ENCODE peak calls at places on chromosomes 13 and 19, in seven cellular contexts. One of them, this sample, is unnamed.

GRCh38 chr19:56167064-56167578 is 8.7 kb upstream of the GALP start:
- DNase-seq in heart right ventricle: no peak
- DNase-seq in tibial nerve: no peak
- DNase-seq in transverse colon: no peak
- DNase-seq in breast epithelium: no peak
- DNase-seq in left ventricle myocardium inferior: no peak
- DNase-seq in epithelial cell of prostate: no peak
- DNase-seq in this sample: no peak

GRCh38 chr19:12639901-12640613 is 26.5 kb downstream of the MAN2B1 start:
- DNase-seq in epithelial cell of prostate: peak
- DNase-seq in left ventricle myocardium inferior: peak
- DNase-seq in breast epithelium: peak
- DNase-seq in transverse colon: peak
- DNase-seq in tibial nerve: peak
- DNase-seq in heart right ventricle: peak
- DNase-seq in this sample: no peak

GRCh38 chr13:111629933-111630332 is 309.5 kb downstream of the TEX29 start:
- DNase-seq in left ventricle myocardium inferior: no peak
- DNase-seq in tibial nerve: no peak
- DNase-seq in breast epithelium: no peak
- DNase-seq in heart right ventricle: no peak
- DNase-seq in transverse colon: no peak
- DNase-seq in epithelial cell of prostate: no peak
- DNase-seq in this sample: no peak

GRCh38 chr13:26946675-26947342 is 186.2 kb upstream of the GPR12 start:
- DNase-seq in tibial nerve: no peak
- DNase-seq in breast epithelium: no peak
- DNase-seq in heart right ventricle: no peak
- DNase-seq in epithelial cell of prostate: no peak
- DNase-seq in transverse colon: no peak
- DNase-seq in left ventricle myocardium inferior: no peak
- DNase-seq in this sample: no peak

GRCh38 chr19:51777570-51778460 is 16.8 kb downstream of the FPR2 start:
- DNase-seq in breast epithelium: no peak
- DNase-seq in left ventricle myocardium inferior: peak
- DNase-seq in transverse colon: peak
- DNase-seq in epithelial cell of prostate: peak
- DNase-seq in heart right ventricle: peak
- DNase-seq in tibial nerve: peak
- DNase-seq in this sample: no peak

GRCh38 chr19:6730153-6730804 is 7.1 kb downstream of the GPR108 start:
- DNase-seq in heart right ventricle: no peak
- DNase-seq in transverse colon: peak
- DNase-seq in tibial nerve: peak
- DNase-seq in epithelial cell of prostate: no peak
- DNase-seq in left ventricle myocardium inferior: no peak
- DNase-seq in breast epithelium: no peak
- DNase-seq in this sample: no peak

GRCh38 chr19:9906475-9907087 is 29.7 kb downstream of the OLFM2 start:
- DNase-seq in epithelial cell of prostate: no peak
- DNase-seq in tibial nerve: no peak
- DNase-seq in heart right ventricle: no peak
- DNase-seq in breast epithelium: no peak
- DNase-seq in transverse colon: no peak
- DNase-seq in left ventricle myocardium inferior: no peak
- DNase-seq in this sample: no peak

GRCh38 chr13:105642511-105642958 is 892.9 kb downstream of the EFNB2 start:
- DNase-seq in transverse colon: no peak
- DNase-seq in tibial nerve: no peak
- DNase-seq in epithelial cell of prostate: no peak
- DNase-seq in left ventricle myocardium inferior: no peak
- DNase-seq in heart right ventricle: no peak
- DNase-seq in breast epithelium: no peak
- DNase-seq in this sample: no peak

GRCh38 chr19:17757125-17757524 is 5.8 kb downstream of the FCHO1 start:
- DNase-seq in transverse colon: peak
- DNase-seq in tibial nerve: no peak
- DNase-seq in heart right ventricle: peak
- DNase-seq in breast epithelium: peak
- DNase-seq in epithelial cell of prostate: no peak
- DNase-seq in left ventricle myocardium inferior: peak
- DNase-seq in this sample: no peak

DNA sequence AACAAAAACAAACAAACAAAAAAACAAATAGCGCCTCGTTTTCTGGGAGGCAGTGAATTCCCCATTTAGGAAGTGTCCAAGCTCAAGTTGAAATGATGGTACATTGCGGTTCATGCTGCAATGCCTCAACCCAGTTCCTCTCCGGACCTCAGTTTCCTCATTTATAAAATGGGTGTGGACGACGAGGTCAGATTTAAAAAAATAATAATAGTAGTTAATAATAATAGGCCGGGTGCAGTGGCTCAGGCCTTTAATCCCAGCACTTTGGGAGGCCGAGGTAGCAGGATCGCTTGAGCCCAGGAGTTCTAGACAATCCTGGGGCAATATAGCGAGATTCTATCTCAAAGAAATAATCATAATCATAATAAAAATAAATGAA is 15.5 kb upstream of the ERCC1 start:
- DNase-seq in left ventricle myocardium inferior: no peak
- DNase-seq in heart right ventricle: no peak
- DNase-seq in tibial nerve: no peak
- DNase-seq in transverse colon: no peak
- DNase-seq in breast epithelium: no peak
- DNase-seq in epithelial cell of prostate: no peak
- DNase-seq in this sample: no peak
- H3K27ac ChIP-seq in left ventricle myocardium inferior: peak
- H3K27ac ChIP-seq in heart right ventricle: peak
- H3K27ac ChIP-seq in tibial nerve: peak
- H3K27ac ChIP-seq in transverse colon: peak
- H3K27ac ChIP-seq in breast epithelium: peak
- H3K27ac ChIP-seq in epithelial cell of prostate: peak
- H3K27ac ChIP-seq in this sample: peak

GRCh38 chr19:35108730-35109129 is 6.9 kb upstream of the FXYD3 start:
- DNase-seq in heart right ventricle: no peak
- DNase-seq in tibial nerve: no peak
- DNase-seq in left ventricle myocardium inferior: no peak
- DNase-seq in breast epithelium: no peak
- DNase-seq in epithelial cell of prostate: no peak
- DNase-seq in transverse colon: no peak
- DNase-seq in this sample: no peak

GRCh38 chr19:35109395-35110112 is 6.1 kb upstream of the FXYD3 start:
- DNase-seq in transverse colon: peak
- DNase-seq in epithelial cell of prostate: no peak
- DNase-seq in tibial nerve: no peak
- DNase-seq in heart right ventricle: no peak
- DNase-seq in left ventricle myocardium inferior: no peak
- DNase-seq in breast epithelium: no peak
- DNase-seq in this sample: no peak

GRCh38 chr19:35107541-35107939 is 8.1 kb upstream of the FXYD3 start:
- DNase-seq in breast epithelium: peak
- DNase-seq in transverse colon: peak
- DNase-seq in heart right ventricle: no peak
- DNase-seq in tibial nerve: peak
- DNase-seq in epithelial cell of prostate: peak
- DNase-seq in left ventricle myocardium inferior: no peak
- DNase-seq in this sample: no peak

GRCh38 chr19:35112995-35113693 is 2.5 kb upstream of the FXYD3 start:
- DNase-seq in left ventricle myocardium inferior: no peak
- DNase-seq in epithelial cell of prostate: no peak
- DNase-seq in tibial nerve: no peak
- DNase-seq in transverse colon: no peak
- DNase-seq in heart right ventricle: no peak
- DNase-seq in breast epithelium: no peak
- DNase-seq in this sample: no peak

GRCh38 chr19:35110974-35111373 is 4.6 kb upstream of the FXYD3 start:
- DNase-seq in transverse colon: no peak
- DNase-seq in epithelial cell of prostate: no peak
- DNase-seq in tibial nerve: no peak
- DNase-seq in heart right ventricle: no peak
- DNase-seq in left ventricle myocardium inferior: no peak
- DNase-seq in breast epithelium: no peak
- DNase-seq in this sample: no peak
- H3K27ac ChIP-seq in transverse colon: no peak
- H3K27ac ChIP-seq in epithelial cell of prostate: peak
- H3K27ac ChIP-seq in tibial nerve: peak
- H3K27ac ChIP-seq in heart right ventricle: no peak
- H3K27ac ChIP-seq in left ventricle myocardium inferior: no peak
- H3K27ac ChIP-seq in breast epithelium: peak
- H3K27ac ChIP-seq in this sample: no peak

DNA sequence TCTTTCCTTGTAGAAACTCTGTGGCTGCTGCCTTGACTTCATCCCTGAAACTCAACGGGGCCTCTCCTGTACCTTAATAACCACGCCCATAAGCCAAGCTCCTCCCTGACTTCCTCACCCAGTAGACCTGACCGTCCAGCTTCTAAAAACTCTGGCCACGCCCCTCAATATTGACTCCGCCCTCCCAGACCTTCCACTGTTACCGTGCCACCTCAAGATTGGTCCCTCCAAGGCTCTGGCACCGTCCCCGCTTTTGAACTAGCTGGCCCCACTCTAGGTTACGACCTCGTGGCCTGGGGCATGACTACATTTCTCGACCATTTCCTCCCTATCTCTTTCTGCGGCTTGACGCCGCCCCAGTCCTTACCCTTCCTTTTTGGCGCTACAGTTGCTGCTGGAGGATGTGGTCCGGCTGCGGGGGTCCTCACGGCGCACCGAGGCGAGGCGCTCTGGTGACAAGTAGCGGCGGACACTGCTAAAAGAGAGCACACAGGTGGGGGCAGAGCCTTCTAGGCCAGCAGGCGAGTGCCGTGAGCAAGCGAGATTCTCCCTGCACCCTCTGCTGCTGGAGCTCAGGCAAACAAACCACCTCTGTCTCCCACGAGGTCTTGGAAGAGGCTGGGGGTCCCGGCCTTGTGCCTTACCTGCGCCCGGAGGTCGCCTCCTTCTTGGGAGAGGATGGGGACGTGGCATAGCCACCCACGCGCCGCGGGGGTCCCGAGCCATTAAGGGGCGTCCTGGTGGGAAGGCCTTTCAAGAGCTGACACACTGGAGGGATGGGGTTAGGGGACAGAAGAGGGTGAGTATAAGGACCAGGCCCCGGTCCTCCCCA is 2.3 kb upstream of the EML2 start:
- DNase-seq in heart right ventricle: peak
- DNase-seq in tibial nerve: peak
- DNase-seq in left ventricle myocardium inferior: peak
- DNase-seq in transverse colon: peak
- DNase-seq in epithelial cell of prostate: peak
- DNase-seq in breast epithelium: peak
- DNase-seq in this sample: peak
- H3K27ac ChIP-seq in heart right ventricle: peak
- H3K27ac ChIP-seq in tibial nerve: peak
- H3K27ac ChIP-seq in left ventricle myocardium inferior: peak
- H3K27ac ChIP-seq in transverse colon: peak
- H3K27ac ChIP-seq in epithelial cell of prostate: peak
- H3K27ac ChIP-seq in breast epithelium: peak
- H3K27ac ChIP-seq in this sample: peak

DNA sequence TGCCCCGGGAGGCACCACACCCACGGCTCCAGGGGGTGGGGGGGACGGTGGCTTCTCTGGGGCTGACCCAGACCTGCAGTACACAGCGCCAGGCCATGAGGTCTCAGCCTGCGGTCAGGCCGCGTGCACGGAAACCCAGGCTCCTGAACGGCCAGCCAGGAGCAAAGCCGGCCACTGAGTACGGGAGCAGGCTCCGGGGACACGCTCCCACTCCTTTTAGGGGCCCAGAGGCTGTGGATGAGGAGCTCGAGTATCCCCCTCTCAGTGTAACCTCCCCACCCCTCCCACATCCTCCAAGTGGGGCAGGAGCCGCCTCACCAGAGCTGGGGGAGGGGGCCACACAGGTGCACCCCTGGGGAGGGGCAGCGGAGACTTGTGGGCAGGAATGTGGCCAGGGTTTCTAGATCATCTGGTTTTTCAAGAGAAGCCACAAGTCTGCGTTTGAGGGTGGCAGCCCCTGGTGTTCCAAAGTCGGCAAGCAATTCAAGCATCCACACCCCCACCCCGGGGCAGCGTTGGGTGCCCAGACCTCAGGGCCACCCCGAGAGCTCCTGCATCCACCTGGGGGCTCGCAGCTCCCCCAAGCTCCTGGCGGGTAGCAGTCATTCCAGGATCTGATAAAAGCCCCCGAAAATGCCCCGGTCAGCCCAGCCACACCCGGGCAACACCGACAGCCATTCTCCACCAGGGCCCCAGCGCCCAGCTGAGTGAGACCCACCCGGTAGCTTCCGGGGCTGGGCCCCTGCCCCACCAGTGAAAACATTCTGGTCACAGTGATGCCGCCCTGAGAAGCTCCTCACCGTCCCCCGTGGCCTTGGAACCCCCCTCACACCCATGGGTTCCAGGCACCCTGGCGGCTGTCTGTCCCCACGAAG is 6.1 kb downstream of the SBNO2 start:
- DNase-seq in heart right ventricle: no peak
- DNase-seq in breast epithelium: no peak
- DNase-seq in left ventricle myocardium inferior: no peak
- DNase-seq in tibial nerve: no peak
- DNase-seq in transverse colon: no peak
- DNase-seq in epithelial cell of prostate: no peak
- DNase-seq in this sample: peak
- H3K27ac ChIP-seq in heart right ventricle: no peak
- H3K27ac ChIP-seq in breast epithelium: peak
- H3K27ac ChIP-seq in left ventricle myocardium inferior: no peak
- H3K27ac ChIP-seq in tibial nerve: peak
- H3K27ac ChIP-seq in transverse colon: peak
- H3K27ac ChIP-seq in epithelial cell of prostate: peak
- H3K27ac ChIP-seq in this sample: peak

GRCh38 chr19:46745030-46745429 is 827 bp upstream of the FKRP start:
- DNase-seq in epithelial cell of prostate: no peak
- DNase-seq in heart right ventricle: no peak
- DNase-seq in breast epithelium: no peak
- DNase-seq in tibial nerve: no peak
- DNase-seq in left ventricle myocardium inferior: no peak
- DNase-seq in transverse colon: no peak
- DNase-seq in this sample: no peak
- H3K27ac ChIP-seq in epithelial cell of prostate: peak
- H3K27ac ChIP-seq in heart right ventricle: peak
- H3K27ac ChIP-seq in breast epithelium: no peak
- H3K27ac ChIP-seq in tibial nerve: no peak
- H3K27ac ChIP-seq in left ventricle myocardium inferior: peak
- H3K27ac ChIP-seq in transverse colon: no peak
- H3K27ac ChIP-seq in this sample: peak

GRCh38 chr13:49439609-49440008 is 4.3 kb downstream of the CAB39L start:
- DNase-seq in heart right ventricle: no peak
- DNase-seq in transverse colon: no peak
- DNase-seq in breast epithelium: no peak
- DNase-seq in left ventricle myocardium inferior: no peak
- DNase-seq in tibial nerve: no peak
- DNase-seq in epithelial cell of prostate: no peak
- DNase-seq in this sample: no peak
- H3K27ac ChIP-seq in heart right ventricle: no peak
- H3K27ac ChIP-seq in transverse colon: no peak
- H3K27ac ChIP-seq in breast epithelium: no peak
- H3K27ac ChIP-seq in left ventricle myocardium inferior: no peak
- H3K27ac ChIP-seq in tibial nerve: no peak
- H3K27ac ChIP-seq in epithelial cell of prostate: no peak
- H3K27ac ChIP-seq in this sample: no peak

This sample was measured in RWPE2.